ENCODE peak calls at places on chromosomes 16 and 17, in nine cellular contexts. A, L, J, F, W, M, R, I and P are unnamed samples.

GRCh38 chr17:30556374-30557332 is 79.4 kb downstream of the GOSR1 start:
- DNase-seq in A (no peak), J (no peak), I (no peak), W (no peak), M (no peak), F (no peak), R (no peak), L (no peak), P (no peak)

GRCh38 chr16:85017603-85018002 is 6.3 kb upstream of the ZDHHC7 start:
- DNase-seq in M (no peak), F (no peak), R (no peak), W (no peak), J (no peak), L (no peak), I (no peak), A (no peak), P (no peak)

GRCh38 chr17:16428098-16428882 is 12.9 kb downstream of the TRPV2 start:
- DNase-seq in I (peak), J (peak), R (peak), W (peak), F (peak), L (peak), M (peak), A (peak), P (peak)

GRCh38 chr16:72824761-72825160 is 223.2 kb downstream of the ZFHX3 start:
- DNase-seq in I (no peak), A (no peak), R (no peak), W (no peak), J (no peak), F (no peak), M (no peak), L (no peak), P (no peak)

GRCh38 chr17:41367426-41368075 is 2.1 kb downstream of the KRT33B start:
- DNase-seq in R (no peak), I (no peak), J (no peak), A (peak), M (no peak), L (no peak), F (no peak), W (no peak), P (peak)

GRCh38 chr16:72241930-72242329 is 70.0 kb upstream of the PMFBP1 start:
- DNase-seq in J (peak), I (peak), M (peak), F (peak), R (peak), L (peak), W (no peak), A (peak), P (peak)

GRCh38 chr16:59212492-59213024 is 478.4 kb upstream of the GOT2 start:
- DNase-seq in F (no peak), I (no peak), L (no peak), A (no peak), R (no peak), W (no peak), J (no peak), M (no peak), P (no peak)

GRCh38 chr16:58499615-58500328 is at the start of gene NDRG4:
- DNase-seq in J (peak), W (no peak), F (peak), A (peak), M (peak), R (peak), L (peak), I (peak), P (peak)

GRCh38 chr16:50531901-50532300 is 16.3 kb upstream of the NKD1 start:
- DNase-seq in W (no peak), R (no peak), J (no peak), L (no peak), F (no peak), A (no peak), M (no peak), I (no peak), P (no peak)